ENCODE peak calls at places on chromosomes 4 and X, in ten cellular contexts. One of them, this sample, is unnamed.

GRCh38 chr4:52718123-52718522 is 33.1 kb downstream of the ERVMER34-1 start:
- DNase-seq in adipocyte: no peak
- DNase-seq in lung: no peak
- DNase-seq in activated T-helper 9 cell treated with anti-CD3 and anti-CD28 coated beads, Interleukin-2, amount 50 U/mL, for 16 hours: no peak
- DNase-seq in immature natural killer cell: no peak
- DNase-seq in T-cell: no peak
- DNase-seq in tibial nerve: no peak
- DNase-seq in HEK293T: no peak
- DNase-seq in neural crest cell: no peak
- DNase-seq in psoas muscle: no peak
- DNase-seq in this sample: no peak

GRCh38 chr4:182975806-182976205 is 58.6 kb upstream of the DCTD start:
- DNase-seq in lung: no peak
- DNase-seq in T-cell: no peak
- DNase-seq in immature natural killer cell: no peak
- DNase-seq in activated T-helper 9 cell treated with anti-CD3 and anti-CD28 coated beads, Interleukin-2, amount 50 U/mL, for 16 hours: no peak
- DNase-seq in HEK293T: no peak
- DNase-seq in psoas muscle: no peak
- DNase-seq in adipocyte: peak; percentile 73
- DNase-seq in tibial nerve: no peak
- DNase-seq in neural crest cell: no peak
- DNase-seq in this sample: no peak

GRCh38 chr4:26412381-26413372 is 77.6 kb downstream of the CCKAR start:
- DNase-seq in activated T-helper 9 cell treated with anti-CD3 and anti-CD28 coated beads, Interleukin-2, amount 50 U/mL, for 16 hours: no peak
- DNase-seq in immature natural killer cell: no peak
- DNase-seq in tibial nerve: no peak
- DNase-seq in lung: peak; percentile 63
- DNase-seq in neural crest cell: no peak
- DNase-seq in T-cell: no peak
- DNase-seq in adipocyte: peak; percentile 12
- DNase-seq in HEK293T: no peak
- DNase-seq in psoas muscle: no peak
- DNase-seq in this sample: no peak

GRCh38 chr4:41363384-41363981 is 106.8 kb downstream of the UCHL1 start:
- DNase-seq in adipocyte: peak; percentile 73
- DNase-seq in activated T-helper 9 cell treated with anti-CD3 and anti-CD28 coated beads, Interleukin-2, amount 50 U/mL, for 16 hours: no peak
- DNase-seq in tibial nerve: no peak
- DNase-seq in lung: peak; percentile 44
- DNase-seq in immature natural killer cell: no peak
- DNase-seq in HEK293T: no peak
- DNase-seq in neural crest cell: no peak
- DNase-seq in psoas muscle: peak; percentile 44
- DNase-seq in T-cell: no peak
- DNase-seq in this sample: no peak

GRCh38 chr4:176788248-176788647 is 4.5 kb downstream of the VEGFC start:
- DNase-seq in HEK293T: no peak
- DNase-seq in lung: no peak
- DNase-seq in neural crest cell: no peak
- DNase-seq in tibial nerve: no peak
- DNase-seq in activated T-helper 9 cell treated with anti-CD3 and anti-CD28 coated beads, Interleukin-2, amount 50 U/mL, for 16 hours: no peak
- DNase-seq in adipocyte: no peak
- DNase-seq in T-cell: no peak
- DNase-seq in immature natural killer cell: no peak
- DNase-seq in psoas muscle: no peak
- DNase-seq in this sample: no peak

GRCh38 chrX:15059488-15059887 is 186.3 kb downstream of the MOSPD2 start:
- DNase-seq in psoas muscle: no peak
- DNase-seq in tibial nerve: no peak
- DNase-seq in neural crest cell: no peak
- DNase-seq in lung: no peak
- DNase-seq in activated T-helper 9 cell treated with anti-CD3 and anti-CD28 coated beads, Interleukin-2, amount 50 U/mL, for 16 hours: no peak
- DNase-seq in T-cell: no peak
- DNase-seq in HEK293T: no peak
- DNase-seq in immature natural killer cell: no peak
- DNase-seq in adipocyte: peak; percentile 7
- DNase-seq in this sample: no peak

GRCh38 chr4:166896254-166896653 is 338.0 kb downstream of the SPOCK3 start:
- DNase-seq in T-cell: no peak
- DNase-seq in lung: no peak
- DNase-seq in adipocyte: no peak
- DNase-seq in HEK293T: no peak
- DNase-seq in activated T-helper 9 cell treated with anti-CD3 and anti-CD28 coated beads, Interleukin-2, amount 50 U/mL, for 16 hours: no peak
- DNase-seq in neural crest cell: no peak
- DNase-seq in psoas muscle: no peak
- DNase-seq in tibial nerve: no peak
- DNase-seq in immature natural killer cell: no peak
- DNase-seq in this sample: no peak

GRCh38 chr4:174454815-174455473 is 67.3 kb downstream of the HPGD start:
- DNase-seq in tibial nerve: no peak
- DNase-seq in adipocyte: no peak
- DNase-seq in psoas muscle: no peak
- DNase-seq in T-cell: no peak
- DNase-seq in neural crest cell: no peak
- DNase-seq in immature natural killer cell: no peak
- DNase-seq in lung: no peak
- DNase-seq in activated T-helper 9 cell treated with anti-CD3 and anti-CD28 coated beads, Interleukin-2, amount 50 U/mL, for 16 hours: no peak
- DNase-seq in HEK293T: no peak
- DNase-seq in this sample: no peak

GRCh38 chr4:123659759-123660158 is 263.2 kb downstream of the SPRY1 start:
- DNase-seq in activated T-helper 9 cell treated with anti-CD3 and anti-CD28 coated beads, Interleukin-2, amount 50 U/mL, for 16 hours: no peak
- DNase-seq in psoas muscle: no peak
- DNase-seq in HEK293T: no peak
- DNase-seq in adipocyte: no peak
- DNase-seq in tibial nerve: no peak
- DNase-seq in lung: no peak
- DNase-seq in T-cell: no peak
- DNase-seq in neural crest cell: no peak
- DNase-seq in immature natural killer cell: peak; percentile 4
- DNase-seq in this sample: no peak

GRCh38 chr4:173367946-173368345 is 2.8 kb upstream of the SAP30 start:
- DNase-seq in tibial nerve: no peak
- DNase-seq in HEK293T: no peak
- DNase-seq in immature natural killer cell: no peak
- DNase-seq in psoas muscle: no peak
- DNase-seq in lung: no peak
- DNase-seq in neural crest cell: no peak
- DNase-seq in adipocyte: peak; percentile 7
- DNase-seq in T-cell: no peak
- DNase-seq in activated T-helper 9 cell treated with anti-CD3 and anti-CD28 coated beads, Interleukin-2, amount 50 U/mL, for 16 hours: no peak
- DNase-seq in this sample: no peak

GRCh38 chr4:24850669-24851068 is 55.3 kb downstream of the SOD3 start:
- DNase-seq in activated T-helper 9 cell treated with anti-CD3 and anti-CD28 coated beads, Interleukin-2, amount 50 U/mL, for 16 hours: no peak
- DNase-seq in HEK293T: no peak
- DNase-seq in immature natural killer cell: no peak
- DNase-seq in lung: no peak
- DNase-seq in psoas muscle: peak; percentile 18
- DNase-seq in tibial nerve: no peak
- DNase-seq in neural crest cell: no peak
- DNase-seq in adipocyte: peak; percentile 77
- DNase-seq in T-cell: no peak
- DNase-seq in this sample: no peak

GRCh38 chr4:54433686-54434085 is 204.6 kb downstream of the PDGFRA start:
- DNase-seq in HEK293T: peak; percentile 23
- DNase-seq in tibial nerve: no peak
- DNase-seq in adipocyte: no peak
- DNase-seq in T-cell: no peak
- DNase-seq in neural crest cell: peak; percentile 3
- DNase-seq in lung: no peak
- DNase-seq in psoas muscle: no peak
- DNase-seq in immature natural killer cell: no peak
- DNase-seq in activated T-helper 9 cell treated with anti-CD3 and anti-CD28 coated beads, Interleukin-2, amount 50 U/mL, for 16 hours: no peak
- DNase-seq in this sample: no peak

GRCh38 chr4:38804654-38805295 is at the start of gene TLR1:
- DNase-seq in activated T-helper 9 cell treated with anti-CD3 and anti-CD28 coated beads, Interleukin-2, amount 50 U/mL, for 16 hours: no peak
- DNase-seq in HEK293T: no peak
- DNase-seq in neural crest cell: no peak
- DNase-seq in lung: no peak
- DNase-seq in tibial nerve: no peak
- DNase-seq in psoas muscle: no peak
- DNase-seq in T-cell: no peak
- DNase-seq in immature natural killer cell: peak; percentile 61
- DNase-seq in adipocyte: peak; percentile 81
- DNase-seq in this sample: no peak

GRCh38 chrX:68719904-68720614 is 72.6 kb downstream of the STARD8 start:
- DNase-seq in neural crest cell: no peak
- DNase-seq in adipocyte: peak; percentile 2
- DNase-seq in T-cell: no peak
- DNase-seq in lung: no peak
- DNase-seq in immature natural killer cell: no peak
- DNase-seq in psoas muscle: no peak
- DNase-seq in HEK293T: peak; percentile 49
- DNase-seq in tibial nerve: no peak
- DNase-seq in activated T-helper 9 cell treated with anti-CD3 and anti-CD28 coated beads, Interleukin-2, amount 50 U/mL, for 16 hours: no peak
- DNase-seq in this sample: no peak

GRCh38 chr4:189092596-189092995 is 848.1 kb upstream of the FRG1 start:
- DNase-seq in neural crest cell: no peak
- DNase-seq in immature natural killer cell: no peak
- DNase-seq in adipocyte: peak; percentile 29
- DNase-seq in HEK293T: no peak
- DNase-seq in psoas muscle: no peak
- DNase-seq in lung: no peak
- DNase-seq in tibial nerve: no peak
- DNase-seq in activated T-helper 9 cell treated with anti-CD3 and anti-CD28 coated beads, Interleukin-2, amount 50 U/mL, for 16 hours: no peak
- DNase-seq in T-cell: no peak
- DNase-seq in this sample: no peak

GRCh38 chr4:150510176-150510875 is 71.6 kb upstream of the MAB21L2 start:
- DNase-seq in activated T-helper 9 cell treated with anti-CD3 and anti-CD28 coated beads, Interleukin-2, amount 50 U/mL, for 16 hours: no peak
- DNase-seq in HEK293T: no peak
- DNase-seq in tibial nerve: no peak
- DNase-seq in T-cell: no peak
- DNase-seq in lung: no peak
- DNase-seq in psoas muscle: no peak
- DNase-seq in adipocyte: peak; percentile 79
- DNase-seq in neural crest cell: no peak
- DNase-seq in immature natural killer cell: no peak
- DNase-seq in this sample: no peak

GRCh38 chr4:910366-911091 is 21.6 kb downstream of the GAK start:
- DNase-seq in psoas muscle: peak; percentile 10
- DNase-seq in tibial nerve: no peak
- DNase-seq in neural crest cell: no peak
- DNase-seq in activated T-helper 9 cell treated with anti-CD3 and anti-CD28 coated beads, Interleukin-2, amount 50 U/mL, for 16 hours: no peak
- DNase-seq in T-cell: no peak
- DNase-seq in immature natural killer cell: no peak
- DNase-seq in adipocyte: no peak
- DNase-seq in HEK293T: no peak
- DNase-seq in lung: no peak
- DNase-seq in this sample: no peak

GRCh38 chr4:142579483-142579882 is 266.6 kb downstream of the INPP4B start:
- DNase-seq in neural crest cell: no peak
- DNase-seq in immature natural killer cell: no peak
- DNase-seq in T-cell: no peak
- DNase-seq in tibial nerve: no peak
- DNase-seq in adipocyte: no peak
- DNase-seq in HEK293T: no peak
- DNase-seq in lung: no peak
- DNase-seq in activated T-helper 9 cell treated with anti-CD3 and anti-CD28 coated beads, Interleukin-2, amount 50 U/mL, for 16 hours: no peak
- DNase-seq in psoas muscle: no peak
- DNase-seq in this sample: no peak

GRCh38 chr4:89243741-89244252 is 63.8 kb downstream of the GPRIN3 start:
- DNase-seq in adipocyte: no peak
- DNase-seq in T-cell: no peak
- DNase-seq in psoas muscle: no peak
- DNase-seq in immature natural killer cell: no peak
- DNase-seq in activated T-helper 9 cell treated with anti-CD3 and anti-CD28 coated beads, Interleukin-2, amount 50 U/mL, for 16 hours: no peak
- DNase-seq in HEK293T: no peak
- DNase-seq in lung: no peak
- DNase-seq in tibial nerve: no peak
- DNase-seq in neural crest cell: no peak
- DNase-seq in this sample: no peak

GRCh38 chr4:178856139-178856800 is 1414.0 kb upstream of the AGA start:
- DNase-seq in activated T-helper 9 cell treated with anti-CD3 and anti-CD28 coated beads, Interleukin-2, amount 50 U/mL, for 16 hours: no peak
- DNase-seq in lung: no peak
- DNase-seq in tibial nerve: no peak
- DNase-seq in psoas muscle: no peak
- DNase-seq in neural crest cell: no peak
- DNase-seq in HEK293T: no peak
- DNase-seq in adipocyte: no peak
- DNase-seq in T-cell: no peak
- DNase-seq in immature natural killer cell: no peak
- DNase-seq in this sample: no peak

GRCh38 chr4:159027535-159027934 is 75.3 kb upstream of the RAPGEF2 start:
- DNase-seq in tibial nerve: no peak
- DNase-seq in immature natural killer cell: no peak
- DNase-seq in lung: no peak
- DNase-seq in neural crest cell: no peak
- DNase-seq in activated T-helper 9 cell treated with anti-CD3 and anti-CD28 coated beads, Interleukin-2, amount 50 U/mL, for 16 hours: no peak
- DNase-seq in HEK293T: no peak
- DNase-seq in psoas muscle: no peak
- DNase-seq in adipocyte: no peak
- DNase-seq in T-cell: no peak
- DNase-seq in this sample: no peak

GRCh38 chr4:124060261-124060918 is 652.1 kb downstream of the ANKRD50 start:
- DNase-seq in HEK293T: no peak
- DNase-seq in activated T-helper 9 cell treated with anti-CD3 and anti-CD28 coated beads, Interleukin-2, amount 50 U/mL, for 16 hours: no peak
- DNase-seq in psoas muscle: peak; percentile 19
- DNase-seq in adipocyte: peak; percentile 68
- DNase-seq in immature natural killer cell: no peak
- DNase-seq in lung: peak; percentile 36
- DNase-seq in neural crest cell: no peak
- DNase-seq in tibial nerve: peak; percentile 41
- DNase-seq in T-cell: no peak
- DNase-seq in this sample: no peak

GRCh38 chr4:1985287-1985686 is 23.5 kb downstream of the NELFA start:
- DNase-seq in tibial nerve: no peak
- DNase-seq in T-cell: no peak
- DNase-seq in activated T-helper 9 cell treated with anti-CD3 and anti-CD28 coated beads, Interleukin-2, amount 50 U/mL, for 16 hours: no peak
- DNase-seq in psoas muscle: no peak
- DNase-seq in adipocyte: no peak
- DNase-seq in lung: no peak
- DNase-seq in HEK293T: no peak
- DNase-seq in neural crest cell: no peak
- DNase-seq in immature natural killer cell: no peak
- DNase-seq in this sample: no peak

GRCh38 chr4:33532821-33533220 is 2711.5 kb downstream of the ARAP2 start:
- DNase-seq in activated T-helper 9 cell treated with anti-CD3 and anti-CD28 coated beads, Interleukin-2, amount 50 U/mL, for 16 hours: no peak
- DNase-seq in psoas muscle: no peak
- DNase-seq in adipocyte: no peak
- DNase-seq in immature natural killer cell: no peak
- DNase-seq in T-cell: no peak
- DNase-seq in neural crest cell: no peak
- DNase-seq in tibial nerve: no peak
- DNase-seq in HEK293T: no peak
- DNase-seq in lung: no peak
- DNase-seq in this sample: no peak

GRCh38 chrX:148281920-148282319 is 218.5 kb upstream of the AFF2 start:
- DNase-seq in HEK293T: no peak
- DNase-seq in activated T-helper 9 cell treated with anti-CD3 and anti-CD28 coated beads, Interleukin-2, amount 50 U/mL, for 16 hours: no peak
- DNase-seq in T-cell: no peak
- DNase-seq in adipocyte: no peak
- DNase-seq in lung: no peak
- DNase-seq in psoas muscle: no peak
- DNase-seq in neural crest cell: no peak
- DNase-seq in immature natural killer cell: no peak
- DNase-seq in tibial nerve: no peak
- DNase-seq in this sample: no peak

GRCh38 chr4:1058997-1059665 is 47.7 kb downstream of the FGFRL1 start:
- DNase-seq in T-cell: no peak
- DNase-seq in psoas muscle: no peak
- DNase-seq in activated T-helper 9 cell treated with anti-CD3 and anti-CD28 coated beads, Interleukin-2, amount 50 U/mL, for 16 hours: no peak
- DNase-seq in immature natural killer cell: no peak
- DNase-seq in neural crest cell: no peak
- DNase-seq in tibial nerve: no peak
- DNase-seq in HEK293T: no peak
- DNase-seq in adipocyte: no peak
- DNase-seq in lung: no peak
- DNase-seq in this sample: no peak

GRCh38 chr4:147117400-147117799 is 171.7 kb upstream of the TTC29 start:
- DNase-seq in tibial nerve: no peak
- DNase-seq in immature natural killer cell: no peak
- DNase-seq in HEK293T: peak; percentile 11
- DNase-seq in activated T-helper 9 cell treated with anti-CD3 and anti-CD28 coated beads, Interleukin-2, amount 50 U/mL, for 16 hours: no peak
- DNase-seq in T-cell: no peak
- DNase-seq in adipocyte: no peak
- DNase-seq in lung: no peak
- DNase-seq in neural crest cell: no peak
- DNase-seq in psoas muscle: no peak
- DNase-seq in this sample: no peak

GRCh38 chrX:25206761-25207160 is 191.0 kb upstream of the ARX start:
- DNase-seq in tibial nerve: no peak
- DNase-seq in activated T-helper 9 cell treated with anti-CD3 and anti-CD28 coated beads, Interleukin-2, amount 50 U/mL, for 16 hours: no peak
- DNase-seq in immature natural killer cell: no peak
- DNase-seq in lung: no peak
- DNase-seq in neural crest cell: no peak
- DNase-seq in adipocyte: peak; percentile 40
- DNase-seq in HEK293T: no peak
- DNase-seq in T-cell: no peak
- DNase-seq in psoas muscle: no peak
- DNase-seq in this sample: no peak

This sample was measured in GOT3.